ENCODE peak calls at places on chromosomes 7 and 10, in five cellular contexts. P is neuronal stem cell, T is IMR-90, V is H9, L is mesendoderm. R is an unnamed sample.

GRCh38 chr7:19112290-19113000 is 5.0 kb downstream of the TWIST1 start:
- DNase-seq in P (peak; percentile 38), V (peak; percentile 41), T (peak; percentile 57), L (peak; percentile 41), R (peak; percentile 36)

GRCh38 chr10:73591935-73592699 is 975 bp upstream of the USP54 start:
- DNase-seq in V (peak; percentile 90), T (no peak), L (peak; percentile 98), P (peak; percentile 31), R (peak; percentile 54)

GRCh38 chr10:99358101-99358500 is 28.9 kb downstream of the CNNM1 start:
- DNase-seq in L (peak; percentile 95), T (no peak), V (peak; percentile 37), P (no peak), R (no peak)

GRCh38 chr10:32338262-32338661 is 8.7 kb downstream of the EPC1 start:
- DNase-seq in P (no peak), T (peak; percentile 36), V (no peak), L (no peak), R (peak; percentile 51)

GRCh38 chr7:39042706-39043105 is 65.0 kb downstream of the POU6F2 start:
- DNase-seq in L (no peak), T (no peak), P (no peak), V (no peak), R (no peak)

GRCh38 chr7:90560730-90561129 is 35.4 kb upstream of the CDK14 start:
- DNase-seq in L (no peak), V (no peak), T (no peak), P (no peak), R (no peak)

GRCh38 chr10:30185916-30186315 is 126.5 kb upstream of the JCAD start:
- DNase-seq in T (peak; percentile 90), V (no peak), L (no peak), P (no peak), R (peak; percentile 85)

GRCh38 chr10:130656582-130657133 is 520.5 kb downstream of the GLRX3 start:
- DNase-seq in V (no peak), L (no peak), P (no peak), T (no peak), R (no peak)

GRCh38 chr7:134943785-134944400 is 42.4 kb upstream of the AGBL3 start:
- DNase-seq in T (peak; percentile 33), P (no peak), L (no peak), V (no peak), R (peak; percentile 49)

GRCh38 chr10:59536151-59536550 is 173.5 kb downstream of the SLC16A9 start:
- DNase-seq in T (peak; percentile 92), P (no peak), L (no peak), V (no peak), R (peak; percentile 94)

GRCh38 chr7:114842551-114843065 is 79.3 kb upstream of the MDFIC start:
- DNase-seq in P (no peak), V (no peak), T (no peak), L (peak; percentile 68), R (peak; percentile 38)

GRCh38 chr7:1737523-1737922 is 67.4 kb downstream of the ELFN1 start:
- DNase-seq in P (no peak), V (no peak), L (no peak), T (no peak), R (no peak)

GRCh38 chr7:100220833-100221718 is 1.3 kb downstream of the PVRIG start:
- DNase-seq in P (no peak), L (no peak), V (no peak), T (no peak), R (no peak)

GRCh38 chr10:34045571-34046190 is 711.2 kb upstream of the NRP1 start:
- DNase-seq in P (no peak), T (peak; percentile 16), V (no peak), L (no peak), R (peak; percentile 17)

GRCh38 chr7:445020-445419 is 74.6 kb downstream of the PDGFA start:
- DNase-seq in P (no peak), T (no peak), L (no peak), V (no peak), R (no peak)
- H2BK5ac ChIP-seq in P (peak overlapping the region; percentile 82), T (no peak overlapping the region), L (no peak overlapping the region), V (no peak overlapping the region), R (no peak overlapping the region)

GRCh38 chr7:102393467-102393866 is 2.7 kb upstream of the PRKRIP1 start:
- DNase-seq in V (no peak), P (no peak), T (no peak), L (peak; percentile 74), R (no peak)

GRCh38 chr7:102398543-102398942 is 2.4 kb downstream of the PRKRIP1 start:
- DNase-seq in V (no peak), T (no peak), L (no peak), P (no peak), R (no peak)

GRCh38 chr7:102395958-102396709 is at the start of gene PRKRIP1:
- DNase-seq in V (peak; percentile 98), L (peak; percentile 99), T (peak; percentile 92), P (peak; percentile 95), R (peak; percentile 98)

GRCh38 chr7:102395620-102395957 is 574 bp upstream of the PRKRIP1 start:
- DNase-seq in L (no peak), T (peak; percentile 19), P (no peak), V (no peak), R (no peak)

GRCh38 chr7:102396710-102397019 is 502 bp downstream of the PRKRIP1 start:
- DNase-seq in T (no peak), P (no peak), L (no peak), V (no peak), R (no peak)
- H2BK5ac ChIP-seq in T (peak overlapping the region; percentile 57), P (peak overlapping the region; percentile 8), L (peak overlapping the region; percentile 19), V (no peak overlapping the region), R (no peak overlapping the region)

DNA sequence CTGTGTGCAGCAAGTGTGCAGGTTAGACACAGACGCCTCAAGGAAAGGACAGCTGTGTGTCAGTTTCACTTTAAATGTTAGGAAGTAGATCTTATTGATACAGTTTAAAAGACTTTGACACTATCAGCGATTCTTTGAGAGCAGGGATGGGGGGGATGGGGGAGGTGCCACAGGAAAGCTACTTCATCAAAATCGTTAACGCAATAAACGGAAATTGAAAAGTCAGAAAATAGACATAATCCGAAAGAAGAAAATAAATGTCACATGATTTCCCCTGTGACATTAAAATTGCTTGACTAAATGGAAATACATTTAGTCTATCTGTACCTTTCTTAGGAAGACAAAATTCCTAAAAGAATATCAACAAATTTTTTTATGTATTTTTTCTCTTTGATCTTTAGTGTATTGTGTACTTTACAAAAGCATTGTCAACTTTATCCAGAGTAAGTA is 476 bp upstream of the ZNF33B start:
- DNase-seq in L (no peak), P (no peak), V (no peak), T (no peak), R (no peak)
- H2BK5ac ChIP-seq in L (no peak overlapping the region), P (peak overlapping the region; percentile 92), V (no peak overlapping the region), T (peak overlapping the region; percentile 31), R (peak overlapping the region; percentile 80)

GRCh38 chr7:32152576-32152975 is 82.4 kb upstream of the PDE1C start:
- DNase-seq in T (no peak), V (no peak), P (no peak), L (no peak), R (no peak)
- H2BK5ac ChIP-seq in T (no peak overlapping the region), V (no peak overlapping the region), P (no peak overlapping the region), L (no peak overlapping the region), R (no peak overlapping the region)

GRCh38 chr7:26944486-26944885 is 80.1 kb upstream of the SKAP2 start:
- DNase-seq in L (no peak), V (no peak), T (no peak), P (no peak), R (no peak)
- H2BK5ac ChIP-seq in L (no peak overlapping the region), V (no peak overlapping the region), T (no peak overlapping the region), P (no peak overlapping the region), R (no peak overlapping the region)

GRCh38 chr7:24723178-24723530 is 34.1 kb downstream of the GSDME start:
- DNase-seq in V (no peak), P (no peak), T (no peak), L (no peak), R (no peak)

GRCh38 chr7:24724451-24725190 is 32.6 kb downstream of the GSDME start:
- DNase-seq in P (no peak), V (no peak), T (no peak), L (no peak), R (no peak)

GRCh38 chr7:24728121-24728500 is 29.2 kb downstream of the GSDME start:
- DNase-seq in P (no peak), L (no peak), V (no peak), T (no peak), R (no peak)

GRCh38 chr7:24727165-24728120 is 29.8 kb downstream of the GSDME start:
- DNase-seq in P (no peak), L (no peak), T (no peak), V (no peak), R (no peak)

DNA sequence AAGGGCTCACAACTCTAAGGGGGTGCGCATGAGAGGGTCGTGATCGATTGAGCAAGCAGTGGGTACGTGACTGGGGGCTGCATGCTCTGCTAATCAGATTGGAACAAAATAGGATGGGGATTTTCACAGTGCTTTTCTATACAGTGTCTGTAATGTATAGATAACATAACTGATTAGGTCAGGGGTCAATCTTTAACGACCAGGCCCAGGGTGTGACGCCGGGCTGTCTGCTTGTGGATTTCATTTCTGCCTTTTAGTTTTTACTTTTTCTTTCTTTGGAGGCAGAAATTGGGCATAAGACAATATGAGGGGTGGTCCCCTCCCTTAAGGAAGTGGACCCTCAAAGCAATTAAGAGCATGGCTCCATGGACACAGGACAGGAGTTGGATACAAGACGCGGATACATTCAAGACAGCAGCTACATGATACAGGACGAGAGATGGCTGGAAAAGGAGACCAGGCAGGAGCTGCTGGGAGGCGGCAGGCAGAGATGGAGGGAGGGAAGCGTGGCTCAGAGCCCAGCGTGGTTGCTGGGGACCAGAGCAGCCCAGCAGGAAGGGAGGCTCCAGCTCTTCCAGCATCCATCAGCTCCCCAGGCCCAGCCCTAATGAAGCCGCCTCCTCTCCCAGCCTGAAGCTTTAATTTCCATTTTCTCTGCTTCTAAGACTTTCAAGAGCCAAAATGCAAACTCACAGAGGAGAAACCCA is 31.6 kb downstream of the GSDME start:
- DNase-seq in P (no peak), L (no peak), V (peak; percentile 78), T (no peak), R (no peak)
- H2BK5ac ChIP-seq in P (no peak overlapping the region), L (no peak overlapping the region), V (no peak overlapping the region), T (no peak overlapping the region), R (no peak overlapping the region)

DNA sequence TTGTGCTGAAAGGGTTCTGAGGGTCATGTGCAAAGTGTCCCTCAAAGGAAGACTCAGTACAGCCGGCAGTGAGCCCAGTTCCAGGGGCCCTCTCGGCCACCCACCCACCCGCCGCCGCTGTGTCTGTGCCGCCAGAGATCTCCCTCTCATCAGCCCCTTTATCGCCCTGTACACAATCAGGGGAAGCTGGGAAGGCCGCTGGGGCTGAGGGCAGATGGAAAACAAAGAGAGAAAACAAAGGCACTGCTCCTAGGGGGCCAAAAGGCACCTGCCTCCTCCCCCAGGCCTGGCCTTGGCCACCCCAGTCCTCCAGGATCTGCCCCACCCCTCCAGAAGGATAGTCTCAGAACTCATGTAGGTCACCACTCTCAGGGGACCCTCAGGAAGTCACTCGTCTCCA is 67.0 kb downstream of the ZMIZ1 start:
- DNase-seq in V (no peak), T (no peak), P (no peak), L (no peak), R (no peak)
- H2BK5ac ChIP-seq in V (no peak overlapping the region), T (peak overlapping the region; percentile 89), P (no peak overlapping the region), L (no peak overlapping the region), R (no peak overlapping the region)

R was measured in mesenchymal stem cell.